ENCODE peak calls at places on chromosome 14, in five cellular contexts. N is fibroblast of pulmonary artery, H is endothelial cell of umbilical vein, P is cardiac muscle cell, C is testis. X is an unnamed sample.

GRCh38 chr14:63011609-63012008 is 33.6 kb downstream of the KCNH5 start:
- DNase-seq in N (no peak), H (no peak), P (no peak), C (no peak), X (no peak)

GRCh38 chr14:103105580-103106168 is 11.1 kb downstream of the EXOC3L4 start:
- DNase-seq in N (no peak), H (no peak), P (no peak), C (no peak), X (no peak)

GRCh38 chr14:37187294-37187693 is 10.4 kb upstream of the MIPOL1 start:
- DNase-seq in N (no peak), H (no peak), P (no peak), C (no peak), X (no peak)

GRCh38 chr14:37466003-37466622 is 128.9 kb downstream of the FOXA1 start:
- DNase-seq in N (no peak), H (no peak), P (no peak), C (no peak), X (no peak)

GRCh38 chr14:61385002-61385685 is 63.8 kb downstream of the PRKCH start:
- DNase-seq in N (no peak), H (no peak), P (peak), C (no peak), X (no peak)

GRCh38 chr14:33647385-33647786 is 303.5 kb downstream of the EGLN3 start:
- DNase-seq in N (peak), H (peak), P (no peak), C (no peak), X (peak)

GRCh38 chr14:55731881-55732498 is 152.0 kb downstream of the KTN1 start:
- DNase-seq in N (peak), H (peak), P (peak), C (peak), X (peak)

GRCh38 chr14:92747701-92748258 is 647 bp downstream of the LGMN start:
- DNase-seq in N (peak), H (peak), P (peak), C (no peak), X (peak)

GRCh38 chr14:39890026-39890425 is 457.8 kb upstream of the FBXO33 start:
- DNase-seq in N (no peak), H (no peak), P (no peak), C (no peak), X (no peak)

GRCh38 chr14:96811265-96811664 is 14.1 kb downstream of the VRK1 start:
- DNase-seq in N (peak), H (no peak), P (no peak), C (no peak), X (peak)

GRCh38 chr14:72516936-72517408 is 376.9 kb downstream of the DPF3 start:
- DNase-seq in N (peak), H (peak), P (peak), C (peak), X (peak)
- H3K4me3 ChIP-seq in N (no peak), H (no peak), P (no peak), C (no peak), X (no peak)

GRCh38 chr14:24605435-24606190 is 3.9 kb downstream of the GZMH start:
- DNase-seq in N (peak), H (peak), P (no peak), C (peak), X (no peak)
- TF ChIP-seq CTCF in N (peak), H (peak), P (peak), C (peak), X (no peak)

GRCh38 chr14:59870277-59871165 is at the start of gene RTN1:
- DNase-seq in N (peak), H (peak), P (peak), C (peak), X (peak)
- H3K4me3 ChIP-seq in N (peak), H (peak), P (peak), C (peak), X (peak)

DNA sequence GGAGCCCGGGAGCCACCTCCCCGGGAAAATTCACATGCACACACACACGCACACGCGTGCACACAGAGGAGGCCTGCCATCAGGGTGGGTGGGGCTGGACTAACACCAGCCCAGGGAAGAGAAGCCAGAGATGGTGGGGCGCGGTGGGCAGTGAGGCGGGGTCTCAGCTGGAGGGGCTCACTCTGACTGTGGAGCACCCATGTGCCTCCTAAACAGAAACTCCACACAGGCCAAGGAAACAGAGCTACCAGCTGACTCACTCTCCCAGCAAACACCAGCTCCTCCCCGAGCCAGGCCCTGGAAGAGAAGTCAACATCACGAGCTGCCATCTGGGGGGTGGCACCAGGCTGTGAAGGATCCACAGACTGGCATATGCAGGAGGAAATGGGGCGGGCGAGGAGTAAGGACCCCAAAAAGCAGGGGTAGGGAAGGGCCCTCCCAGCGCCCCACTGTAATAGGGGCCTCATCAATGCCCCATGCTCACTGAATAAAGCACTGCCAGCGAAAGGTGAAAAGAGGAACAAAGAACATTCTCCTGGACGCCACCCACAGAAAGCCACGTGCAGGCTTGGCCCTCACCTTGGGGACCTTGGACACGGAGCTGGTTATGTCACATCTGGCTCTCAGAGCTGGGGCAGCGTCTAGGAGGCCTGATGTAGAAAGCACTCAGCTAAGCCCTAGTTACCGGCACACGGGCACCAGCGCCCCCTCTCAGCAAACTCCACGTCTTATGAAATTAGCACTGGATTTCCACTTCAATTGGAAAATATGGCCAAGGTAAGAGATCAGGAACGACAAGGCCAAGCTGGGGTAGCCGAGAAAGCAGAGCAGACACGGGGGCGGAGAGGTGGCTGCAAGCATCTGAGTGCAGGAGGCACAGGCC is 8.4 kb upstream of the INF2 start:
- DNase-seq in N (peak), H (peak), P (peak), C (peak), X (peak)
- TF ChIP-seq CTCF in N (peak), H (no peak), P (peak), C (no peak), X (peak)

DNA sequence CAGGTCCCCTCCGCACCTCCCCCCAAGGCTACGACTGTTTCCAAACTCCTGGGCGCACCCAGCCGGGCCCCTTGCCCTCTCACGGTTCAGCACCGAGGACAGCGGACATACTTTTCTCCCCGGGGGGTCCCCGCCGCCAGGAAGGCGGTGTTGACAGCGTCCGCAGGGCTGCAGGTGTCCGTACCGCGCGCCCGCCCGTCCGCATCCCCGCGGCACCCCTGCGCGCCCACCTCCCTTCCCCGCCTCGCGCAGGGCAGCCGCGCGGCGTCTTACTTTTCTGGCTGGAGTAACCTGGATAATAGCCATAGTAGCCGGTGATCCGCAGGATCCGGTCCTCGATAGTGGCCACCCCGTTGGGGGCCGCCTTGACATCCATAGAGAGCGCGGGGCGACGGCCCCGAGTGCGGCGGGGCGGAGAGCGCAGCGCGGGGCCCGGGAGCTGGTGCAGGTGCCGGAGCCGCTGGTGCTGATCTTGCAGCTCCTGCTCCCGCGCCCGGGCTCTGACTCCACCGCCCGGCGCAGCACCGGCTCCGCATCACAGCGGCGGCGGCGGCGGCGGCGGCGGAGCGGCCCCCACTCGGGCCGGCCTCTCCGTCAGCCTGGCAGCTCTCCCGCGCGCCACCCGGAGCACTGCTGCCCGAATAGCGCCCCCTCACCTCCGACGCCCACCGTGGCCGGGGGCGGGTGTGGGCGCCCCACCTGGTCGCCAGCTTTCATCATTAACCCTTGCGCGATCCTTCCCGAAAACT is at the start of gene SLC35F4:
- DNase-seq in N (peak), H (no peak), P (peak), C (peak), X (peak)
- H3K4me3 ChIP-seq in N (no peak), H (no peak), P (peak), C (peak), X (no peak)

GRCh38 chr14:95057851-95058250 is 99.5 kb downstream of the DICER1 start:
- DNase-seq in N (no peak), H (no peak), P (no peak), C (no peak), X (no peak)

GRCh38 chr14:95056476-95056875 is 100.9 kb downstream of the DICER1 start:
- DNase-seq in N (no peak), H (no peak), P (no peak), C (no peak), X (no peak)

GRCh38 chr14:95054346-95055280 is 102.7 kb downstream of the DICER1 start:
- DNase-seq in N (no peak), H (no peak), P (no peak), C (no peak), X (no peak)

GRCh38 chr14:95057147-95057546 is 100.2 kb downstream of the DICER1 start:
- DNase-seq in N (no peak), H (no peak), P (no peak), C (no peak), X (no peak)

DNA sequence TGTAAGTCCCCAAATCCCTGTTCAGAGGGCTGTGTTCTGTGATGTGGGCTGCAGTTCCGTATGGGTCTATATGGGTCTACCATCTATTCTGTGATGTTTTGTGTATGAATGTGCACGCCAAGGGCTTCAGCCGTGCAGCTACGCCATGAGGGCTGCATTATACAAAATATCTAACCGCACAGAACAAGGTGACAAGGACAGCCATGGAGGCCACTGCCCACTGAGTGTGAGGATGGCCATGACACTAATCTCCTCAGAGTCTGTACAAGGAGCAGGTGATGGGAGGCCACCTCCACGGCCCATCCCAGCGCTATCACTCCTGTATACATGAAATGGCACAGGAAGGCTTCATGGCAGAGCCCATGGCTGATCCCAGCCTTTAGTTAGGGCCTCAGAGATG is 102.0 kb downstream of the DICER1 start:
- DNase-seq in N (no peak), H (no peak), P (no peak), C (no peak), X (no peak)
- TF ChIP-seq CTCF in N (no peak), H (no peak), P (no peak), C (no peak), X (no peak)

DNA sequence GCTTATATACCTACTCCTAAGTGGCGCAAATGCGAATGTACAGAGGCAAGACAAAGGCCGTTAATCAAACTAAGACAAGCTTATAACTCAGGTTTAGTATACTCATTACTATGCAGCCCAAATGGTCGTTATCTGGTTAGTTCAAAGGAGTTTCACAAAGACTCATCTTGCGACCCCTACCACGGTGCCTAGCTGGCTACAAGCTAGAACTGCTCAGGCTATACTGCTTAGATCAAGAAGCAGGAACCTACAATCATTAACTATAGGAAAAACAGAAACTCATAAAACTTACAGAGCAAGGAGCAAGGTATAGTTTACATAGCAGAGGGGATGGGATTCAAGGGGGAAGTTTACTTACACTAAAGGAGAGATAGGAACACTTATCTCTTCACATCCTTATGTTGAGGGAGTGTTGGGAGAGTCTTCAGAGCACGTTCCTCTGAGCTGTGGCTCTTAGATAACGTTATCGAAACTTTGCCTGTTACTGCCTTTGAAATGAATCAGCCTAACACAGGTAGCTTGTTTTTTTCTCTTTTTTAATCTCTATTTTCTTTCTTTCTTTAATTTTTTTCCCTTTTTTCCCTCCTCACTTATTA is 58.2 kb downstream of the FSCB start:
- DNase-seq in N (no peak), H (no peak), P (no peak), C (no peak), X (no peak)
- H3K4me3 ChIP-seq in N (no peak), H (no peak), P (no peak), C (no peak), X (no peak)

DNA sequence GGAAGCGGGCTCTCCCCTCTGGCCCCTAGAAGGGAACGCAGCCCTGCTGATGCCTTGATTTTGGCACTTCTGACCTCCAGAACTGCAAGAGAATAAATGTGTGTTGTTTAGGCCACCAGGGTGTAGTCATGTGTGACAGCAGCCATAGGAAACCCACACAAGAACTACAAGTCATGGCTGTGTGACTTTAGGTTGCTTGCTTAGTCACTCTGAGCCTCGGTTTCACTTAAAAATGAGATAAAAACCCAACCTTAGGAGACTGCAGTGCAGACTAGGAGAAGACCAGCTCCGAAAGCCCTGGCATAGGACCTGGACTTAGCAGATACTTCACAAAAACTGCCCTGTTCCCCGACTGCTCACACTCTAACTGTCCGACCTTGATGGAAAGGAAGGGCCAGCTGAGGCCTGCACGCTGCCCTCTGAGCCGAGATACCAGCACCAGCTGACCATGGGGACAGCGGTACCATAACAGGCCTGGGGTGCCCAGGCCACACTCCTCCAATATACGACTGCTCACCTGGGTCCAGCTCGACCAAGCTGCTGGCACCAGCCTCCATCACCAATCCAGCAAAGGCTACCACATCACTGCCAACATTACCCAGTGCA is 53.5 kb downstream of the CCDC85C start:
- DNase-seq in N (no peak), H (no peak), P (no peak), C (no peak), X (no peak)
- TF ChIP-seq CTCF in N (no peak), H (no peak), P (no peak), C (no peak), X (no peak)

X was measured in astrocyte of the spinal cord.